ENCODE peak calls at places on chromosomes 7 and 10, in ten cellular contexts. Z is midbrain; W is stimulated activated naive CD4-positive, alpha-beta T cell; G is tibial artery; Y is AG08396; K is activated naive CD8-positive, alpha-beta T cell treated with anti-CD3 and anti-CD28 coated beads, Interleukin-2, amount 50 U/mL, for 16 hours; J is sciatic nerve; S is MM.1S; R is ACHN; N is endothelial cell. C is an unnamed sample.

GRCh38 chr10:69375307-69376151 is 41.2 kb downstream of the TACR2 start:
- DNase-seq in Z (peak; percentile 30), W (no peak), G (peak; percentile 82), Y (peak; percentile 68), K (no peak), J (no peak), S (no peak), R (no peak), N (no peak), C (no peak)

GRCh38 chr7:23276381-23276780 is 22.8 kb upstream of the MALSU1 start:
- DNase-seq in Z (no peak), W (no peak), G (no peak), Y (no peak), K (no peak), J (no peak), S (no peak), R (no peak), N (peak; percentile 11), C (no peak)

GRCh38 chr7:98724591-98724990 is 107.5 kb downstream of the NPTX2 start:
- DNase-seq in Z (no peak), W (no peak), G (no peak), Y (no peak), K (no peak), J (no peak), S (no peak), R (no peak), N (no peak), C (no peak)

GRCh38 chr10:95290801-95291633 is at the start of gene PDLIM1:
- DNase-seq in Z (no peak), W (no peak), G (peak; percentile 88), Y (peak; percentile 95), K (no peak), J (peak; percentile 69), S (peak; percentile 80), R (peak; percentile 76), N (peak; percentile 57), C (peak; percentile 69)

GRCh38 chr10:86288695-86289576 is 77.7 kb downstream of the GRID1 start:
- DNase-seq in Z (no peak), W (no peak), G (peak; percentile 42), Y (no peak), K (no peak), J (no peak), S (no peak), R (no peak), N (no peak), C (no peak)

GRCh38 chr10:49113741-49114141 is 1.6 kb downstream of the VSTM4 start:
- DNase-seq in Z (no peak), W (no peak), G (no peak), Y (peak; percentile 51), K (no peak), J (peak; percentile 39), S (no peak), R (no peak), N (no peak), C (no peak)

GRCh38 chr10:57849726-57850357 is 417.9 kb downstream of the IPMK start:
- DNase-seq in Z (peak; percentile 15), W (no peak), G (no peak), Y (no peak), K (no peak), J (no peak), S (peak; percentile 71), R (peak; percentile 49), N (no peak), C (peak; percentile 66)

GRCh38 chr10:14024349-14025202 is 306.1 kb downstream of the FRMD4A start:
- DNase-seq in Z (peak; percentile 26), W (no peak), G (no peak), Y (no peak), K (no peak), J (peak; percentile 65), S (no peak), R (no peak), N (no peak), C (no peak)

GRCh38 chr10:97059006-97059871 is 126.5 kb downstream of the SLIT1 start:
- DNase-seq in Z (peak; percentile 28), W (no peak), G (no peak), Y (no peak), K (no peak), J (no peak), S (no peak), R (no peak), N (peak; percentile 26), C (no peak)

GRCh38 chr7:46909601-46910051 is 672.3 kb downstream of the TNS3 start:
- DNase-seq in Z (no peak), W (no peak), G (no peak), Y (peak; percentile 24), K (no peak), J (no peak), S (no peak), R (peak; percentile 69), N (no peak), C (no peak)

GRCh38 chr10:107616031-107616430 is 451.5 kb upstream of the SORCS1 start:
- DNase-seq in Z (no peak), W (no peak), G (no peak), Y (no peak), K (no peak), J (no peak), S (no peak), R (no peak), N (no peak), C (no peak)

GRCh38 chr10:43939939-43940810 is 291.5 kb upstream of the ZNF32 start:
- DNase-seq in Z (no peak), W (no peak), G (no peak), Y (no peak), K (no peak), J (no peak), S (no peak), R (no peak), N (no peak), C (no peak)

GRCh38 chr7:158263110-158263963 is 324.3 kb downstream of the PTPRN2 start:
- DNase-seq in Z (no peak), W (no peak), G (peak; percentile 51), Y (no peak), K (no peak), J (peak; percentile 19), S (no peak), R (no peak), N (no peak), C (no peak)

GRCh38 chr7:48389977-48390376 is 218.7 kb downstream of the ABCA13 start:
- DNase-seq in Z (no peak), W (no peak), G (no peak), Y (peak; percentile 33), K (no peak), J (no peak), S (no peak), R (no peak), N (no peak), C (no peak)

GRCh38 chr7:87083865-87084519 is 24.5 kb upstream of the ELAPOR2 start:
- DNase-seq in Z (no peak), W (no peak), G (no peak), Y (no peak), K (no peak), J (no peak), S (no peak), R (no peak), N (no peak), C (no peak)

GRCh38 chr7:47401571-47402570 is 180.0 kb downstream of the TNS3 start:
- DNase-seq in Z (no peak), W (no peak), G (peak; percentile 57), Y (no peak), K (no peak), J (peak; percentile 49), S (no peak), R (no peak), N (no peak), C (no peak)

GRCh38 chr7:110861163-110861562 is 229.8 kb upstream of the LRRN3 start:
- DNase-seq in Z (no peak), W (no peak), G (no peak), Y (no peak), K (no peak), J (no peak), S (no peak), R (no peak), N (no peak), C (no peak)

GRCh38 chr10:90148121-90148855 is 446.9 kb downstream of the KIF20B start:
- DNase-seq in Z (peak; percentile 28), W (no peak), G (no peak), Y (peak; percentile 5), K (no peak), J (no peak), S (peak; percentile 50), R (peak; percentile 41), N (peak; percentile 11), C (peak; percentile 7)

GRCh38 chr10:83991986-83992753 is 147.1 kb upstream of the GHITM start:
- DNase-seq in Z (no peak), W (no peak), G (no peak), Y (no peak), K (no peak), J (no peak), S (peak; percentile 21), R (peak; percentile 53), N (peak; percentile 64), C (peak; percentile 14)

GRCh38 chr7:148697950-148698396 is 730 bp upstream of the CUL1 start:
- DNase-seq in Z (no peak), W (peak; percentile 45), G (no peak), Y (peak; percentile 11), K (no peak), J (no peak), S (peak; percentile 48), R (peak; percentile 22), N (no peak), C (no peak)

GRCh38 chr10:82932426-82932825 is 1057.4 kb downstream of the NRG3 start:
- DNase-seq in Z (peak; percentile 29), W (no peak), G (no peak), Y (no peak), K (no peak), J (no peak), S (no peak), R (no peak), N (no peak), C (no peak)

GRCh38 chr10:86062647-86063145 is 303.9 kb downstream of the GRID1 start:
- DNase-seq in Z (no peak), W (no peak), G (no peak), Y (no peak), K (no peak), J (peak; percentile 4), S (no peak), R (no peak), N (no peak), C (no peak)

GRCh38 chr7:26658080-26658697 is 206.2 kb downstream of the SKAP2 start:
- DNase-seq in Z (no peak), W (no peak), G (no peak), Y (no peak), K (no peak), J (no peak), S (no peak), R (no peak), N (no peak), C (peak; percentile 32)